ENCODE peak calls at places on chromosomes 4 and X, in four cellular contexts. One of them, this sample, is unnamed.
A peak's percentile ranks its signal among the peaks of the same experiment; 100 is the strongest.

GRCh38 chr4:167100120-167100519 is 134.2 kb downstream of the SPOCK3 start:
- DNase-seq in neural crest cell: no peak
- DNase-seq in CD8-positive, alpha-beta T cell: no peak
- DNase-seq in mucosa of gallbladder: peak; percentile 19
- DNase-seq in this sample: no peak

GRCh38 chr4:163681208-163681821 is 186.8 kb downstream of the TMA16 start:
- DNase-seq in neural crest cell: peak; percentile 7
- DNase-seq in CD8-positive, alpha-beta T cell: no peak
- DNase-seq in mucosa of gallbladder: peak; percentile 43
- DNase-seq in this sample: no peak

GRCh38 chr4:7788687-7789425 is 150.8 kb downstream of the AFAP1 start:
- DNase-seq in CD8-positive, alpha-beta T cell: no peak
- DNase-seq in neural crest cell: no peak
- DNase-seq in mucosa of gallbladder: no peak
- DNase-seq in this sample: no peak

GRCh38 chr4:172698256-172698655 is 470.4 kb upstream of the GALNT7 start:
- DNase-seq in CD8-positive, alpha-beta T cell: no peak
- DNase-seq in mucosa of gallbladder: no peak
- DNase-seq in neural crest cell: no peak
- DNase-seq in this sample: no peak

GRCh38 chr4:187993827-187994226 is 1.7 kb upstream of the ZFP42 start:
- DNase-seq in mucosa of gallbladder: no peak
- DNase-seq in CD8-positive, alpha-beta T cell: no peak
- DNase-seq in neural crest cell: peak; percentile 30
- DNase-seq in this sample: no peak

GRCh38 chrX:2243913-2244460 is 256.8 kb downstream of the DHRSX start:
- DNase-seq in mucosa of gallbladder: no peak
- DNase-seq in CD8-positive, alpha-beta T cell: no peak
- DNase-seq in neural crest cell: no peak
- DNase-seq in this sample: no peak

GRCh38 chr4:74794341-74794801 is at the start of gene BTC:
- DNase-seq in CD8-positive, alpha-beta T cell: no peak
- DNase-seq in mucosa of gallbladder: peak; percentile 61
- DNase-seq in neural crest cell: peak; percentile 7
- DNase-seq in this sample: peak; percentile 62

GRCh38 chr4:134636332-134637055 is 434.9 kb upstream of the PABPC4L start:
- DNase-seq in mucosa of gallbladder: no peak
- DNase-seq in CD8-positive, alpha-beta T cell: no peak
- DNase-seq in neural crest cell: no peak
- DNase-seq in this sample: no peak

GRCh38 chrX:48761674-48762471 is at the start of gene GLOD5:
- DNase-seq in neural crest cell: no peak
- DNase-seq in CD8-positive, alpha-beta T cell: no peak
- DNase-seq in mucosa of gallbladder: peak; percentile 39
- DNase-seq in this sample: no peak

GRCh38 chr4:119204898-119205297 is 7.6 kb upstream of the USP53 start:
- DNase-seq in neural crest cell: no peak
- DNase-seq in mucosa of gallbladder: no peak
- DNase-seq in CD8-positive, alpha-beta T cell: no peak
- DNase-seq in this sample: no peak